ENCODE peak calls at places on chromosomes 6 and 20, in six cellular contexts. K, V, A, E, W and X are unnamed samples.

GRCh38 chr6:28710466-28711191 is 184.9 kb downstream of the GPX5 start:
- DNase-seq in A (no peak), K (no peak), W (peak), V (no peak), E (no peak), X (no peak)

GRCh38 chr20:62652051-62652893 is 10.0 kb downstream of the SLCO4A1 start:
- DNase-seq in E (no peak), K (peak), W (no peak), V (peak), A (peak), X (peak)

GRCh38 chr6:33209856-33210255 is 1.6 kb downstream of the RING1 start:
- DNase-seq in W (no peak), K (no peak), V (no peak), A (no peak), E (no peak), X (no peak)

GRCh38 chr6:132466952-132467351 is 46.0 kb downstream of the STX7 start:
- DNase-seq in A (no peak), W (no peak), E (no peak), K (no peak), V (no peak), X (no peak)

GRCh38 chr6:146190581-146190980 is 161.7 kb downstream of the GRM1 start:
- DNase-seq in E (no peak), W (no peak), A (no peak), K (no peak), V (no peak), X (no peak)

GRCh38 chr6:33249732-33250625 is 21.7 kb downstream of the VPS52 start:
- DNase-seq in K (no peak), W (no peak), V (no peak), A (no peak), E (no peak), X (no peak)

GRCh38 chr6:9159051-9159450 is 723.7 kb upstream of the SLC35B3 start:
- DNase-seq in V (no peak), W (no peak), K (no peak), A (no peak), E (no peak), X (no peak)

GRCh38 chr6:137159912-137160311 is 13.5 kb downstream of the IL22RA2 start:
- DNase-seq in E (no peak), A (no peak), K (no peak), W (no peak), V (no peak), X (no peak)

GRCh38 chr6:23455754-23456153 is 670.3 kb upstream of the NRSN1 start:
- DNase-seq in W (no peak), K (no peak), E (no peak), A (no peak), V (no peak), X (no peak)

GRCh38 chr6:21893778-21894177 is 300.2 kb downstream of the SOX4 start:
- DNase-seq in W (peak), V (no peak), K (no peak), A (no peak), E (no peak), X (no peak)

GRCh38 chr6:29442670-29443184 is 3.6 kb downstream of the OR10C1 start:
- DNase-seq in A (no peak), K (no peak), V (no peak), E (no peak), W (no peak), X (no peak)

GRCh38 chr6:52588087-52588709 is 11.3 kb upstream of the TRAM2 start:
- DNase-seq in K (no peak), W (no peak), V (no peak), A (no peak), E (no peak), X (no peak)

GRCh38 chr20:47146703-47147102 is 209.8 kb downstream of the ZMYND8 start:
- DNase-seq in W (no peak), A (peak), E (no peak), V (no peak), K (no peak), X (no peak)

GRCh38 chr6:32609731-32610640 is 20.3 kb upstream of the HLA-DRB1 start:
- DNase-seq in K (peak), A (peak), E (no peak), V (peak), W (no peak), X (no peak)

GRCh38 chr6:168950500-168951223 is 303.0 kb downstream of the THBS2 start:
- DNase-seq in V (no peak), A (no peak), W (no peak), K (no peak), E (no peak), X (no peak)

GRCh38 chr20:21048841-21049273 is 57.3 kb downstream of the LINC00237 start:
- DNase-seq in A (no peak), V (peak), E (no peak), W (no peak), K (peak), X (peak)

GRCh38 chr20:63014710-63015109 is 7.9 kb upstream of the BHLHE23 start:
- DNase-seq in E (no peak), V (no peak), W (no peak), A (no peak), K (no peak), X (no peak)

GRCh38 chr6:81075974-81076373 is 676.5 kb downstream of the TENT5A start:
- DNase-seq in W (no peak), E (no peak), V (no peak), K (no peak), A (no peak), X (no peak)

GRCh38 chr6:119234457-119234856 is 115.1 kb downstream of the MAN1A1 start:
- DNase-seq in K (no peak), A (no peak), V (no peak), W (no peak), E (no peak), X (no peak)

GRCh38 chr6:100862063-100862462 is 19.1 kb downstream of the ASCC3 start:
- DNase-seq in V (no peak), W (no peak), A (no peak), K (no peak), E (no peak), X (no peak)